ENCODE peak calls at places on chromosomes 13 and 19, in four cellular contexts. J, E, V and B are unnamed samples.

GRCh38 chr13:110306960-110307696 is at the start of the genes COL4A1 and COL4A2:
- DNase-seq in E (no peak), J (no peak), V (no peak), B (no peak)

GRCh38 chr13:35957996-35958395 is 173.2 kb downstream of the DCLK1 start:
- DNase-seq in E (no peak), V (no peak), J (no peak), B (no peak)

GRCh38 chr13:51764184-51765141 is 39.5 kb downstream of the DHRS12 start:
- DNase-seq in J (no peak), V (peak; percentile 42), E (peak; percentile 92), B (peak; percentile 51)

GRCh38 chr13:50116430-50116973 is 101.3 kb downstream of the KCNRG start:
- DNase-seq in V (no peak), J (no peak), E (no peak), B (no peak)

GRCh38 chr13:69324109-69324886 is 783.3 kb upstream of the ATXN8OS start:
- DNase-seq in V (no peak), E (peak; percentile 3), J (no peak), B (no peak)

GRCh38 chr13:44257806-44258205 is 115.8 kb upstream of the SERP2 start:
- DNase-seq in V (no peak), E (no peak), J (no peak), B (no peak)

GRCh38 chr13:25384747-25385270 is 13.0 kb downstream of the ATP8A2 start:
- DNase-seq in V (no peak), J (no peak), E (no peak), B (no peak)

GRCh38 chr19:10882108-10882457 is 10.7 kb downstream of the CARM1 start:
- DNase-seq in E (no peak), J (no peak), V (no peak), B (no peak)

GRCh38 chr13:48161530-48162179 is 66.8 kb upstream of the MED4 start:
- DNase-seq in J (no peak), V (no peak), E (no peak), B (no peak)

GRCh38 chr19:15471639-15472101 is 7.3 kb upstream of the RASAL3 start:
- DNase-seq in E (no peak), J (peak; percentile 38), V (no peak), B (no peak)

GRCh38 chr19:16386619-16387240 is 62.1 kb downstream of the KLF2 start:
- DNase-seq in J (peak; percentile 63), E (peak; percentile 32), V (peak; percentile 56), B (no peak)

GRCh38 chr19:23460656-23461055 is 65.4 kb upstream of the ZNF91 start:
- DNase-seq in V (no peak), E (no peak), J (no peak), B (no peak)

GRCh38 chr19:3335431-3336350 is 30.7 kb upstream of the NFIC start:
- DNase-seq in J (no peak), E (no peak), V (no peak), B (no peak)

GRCh38 chr19:18308948-18309325 is 13.9 kb downstream of the LSM4 start:
- DNase-seq in J (no peak), E (no peak), V (no peak), B (no peak)

GRCh38 chr19:48367855-48368254 is 3.7 kb downstream of the SYNGR4 start:
- DNase-seq in V (no peak), J (no peak), E (no peak), B (no peak)

GRCh38 chr13:113559061-113559460 is 25.5 kb upstream of the TFDP1 start:
- DNase-seq in V (no peak), J (no peak), E (no peak), B (no peak)

GRCh38 chr13:37340911-37341670 is 235.6 kb upstream of the CSNK1A1L start:
- DNase-seq in V (no peak), E (no peak), J (no peak), B (no peak)

DNA sequence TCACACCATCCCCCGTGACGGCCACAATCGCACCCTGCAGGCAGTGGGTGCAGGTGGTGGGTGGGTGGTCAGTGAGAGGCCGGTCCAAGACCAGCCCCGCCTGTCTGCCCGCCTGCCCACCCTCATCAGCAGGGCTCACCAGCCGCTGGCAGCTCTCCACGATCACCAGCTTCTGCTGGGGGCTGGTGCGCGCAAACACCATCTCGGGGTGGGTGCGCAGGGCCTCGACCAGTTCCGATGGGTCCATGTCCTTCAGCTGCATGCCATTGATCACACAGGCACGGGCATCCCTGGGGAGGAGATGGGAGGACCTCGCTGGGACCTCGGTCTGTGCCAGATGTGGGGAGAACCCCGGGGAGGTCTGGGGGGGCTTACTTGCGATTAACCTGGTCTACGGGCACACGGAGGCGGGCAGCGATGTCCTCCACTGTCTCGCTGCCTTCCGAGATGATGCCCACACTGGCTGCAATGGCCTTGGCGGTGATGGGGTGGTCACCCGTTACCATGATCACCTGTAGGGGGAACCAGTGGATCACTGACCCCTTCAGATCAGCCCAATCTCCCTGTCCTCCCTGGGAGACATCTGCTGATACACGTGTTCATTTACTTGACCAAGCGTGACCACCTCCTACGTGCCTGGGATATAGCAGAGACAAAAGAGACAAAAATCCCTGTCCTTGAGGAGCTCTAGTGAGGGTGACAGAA is 8.0 kb downstream of the ATP4A start:
- DNase-seq in J (peak; percentile 63), V (no peak), E (peak; percentile 56), B (no peak)
- TF ChIP-seq POLR2A in J (no peak), V (no peak), E (no peak), B (no peak)

GRCh38 chr19:56838680-56838929 is 1.9 kb downstream of the PEG3 start:
- DNase-seq in J (no peak), E (no peak), V (no peak), B (no peak)
- TF ChIP-seq POLR2AphosphoS5 in J (no peak), E (no peak), V (no peak), B (no peak)

GRCh38 chr19:14433454-14434156 is 499 bp downstream of the PKN1 start:
- DNase-seq in V (no peak), J (no peak), E (no peak), B (no peak)

GRCh38 chr19:14434157-14434501 is 1.0 kb downstream of the PKN1 start:
- DNase-seq in E (no peak), J (no peak), V (no peak), B (no peak)

GRCh38 chr19:14430712-14431111 is 2.4 kb upstream of the PKN1 start:
- DNase-seq in J (no peak), V (peak; percentile 1), E (no peak), B (no peak)

GRCh38 chr19:14434543-14435319 is 1.6 kb downstream of the PKN1 start:
- DNase-seq in V (no peak), E (peak; percentile 72), J (peak; percentile 54), B (no peak)

GRCh38 chr19:14432817-14433453 is at the start of gene PKN1:
- DNase-seq in J (peak; percentile 94), V (peak; percentile 81), E (no peak), B (peak; percentile 83)
- TF ChIP-seq TAF1 in J (peak; percentile 37), V (no peak), E (no peak), B (no peak)

DNA sequence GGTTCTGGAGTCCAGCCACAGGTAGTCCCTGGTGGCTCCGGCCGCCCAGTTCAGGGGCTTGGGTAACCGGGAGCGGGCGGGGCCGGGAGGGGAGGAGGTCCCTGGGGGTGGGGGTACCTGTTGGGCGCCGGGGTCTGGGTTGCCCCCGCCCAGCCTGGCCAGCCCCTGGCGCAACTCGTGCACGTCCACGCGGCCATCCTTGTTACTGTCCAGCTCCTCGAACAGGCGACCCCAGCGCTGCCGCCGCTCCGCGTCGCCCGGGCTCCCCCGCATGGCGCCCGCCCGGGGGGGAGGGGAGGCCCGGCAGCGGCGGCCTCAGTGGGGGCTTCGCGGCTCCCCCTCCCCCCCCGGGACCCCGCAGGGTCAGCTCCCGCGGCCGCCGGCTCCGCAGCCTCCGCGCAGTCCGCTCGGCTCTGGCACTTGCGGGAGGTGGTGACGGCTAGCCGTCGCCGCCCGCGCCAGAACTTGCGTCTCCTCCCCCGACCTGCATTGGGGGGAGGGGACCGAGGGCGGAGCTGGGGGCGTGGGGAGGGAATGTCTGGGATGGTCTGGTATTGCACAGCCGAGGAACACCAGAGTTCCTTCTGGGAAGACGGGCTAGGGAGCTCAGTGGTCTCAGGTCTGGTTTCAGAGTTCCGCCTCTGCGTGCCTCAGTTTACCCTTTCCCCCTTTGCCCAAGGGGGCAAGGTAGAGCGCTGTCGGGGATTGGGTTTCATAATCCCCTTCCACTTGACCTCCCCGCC is at the start of gene SLC25A23:
- DNase-seq in V (peak; percentile 93), E (peak; percentile 46), J (peak; percentile 87), B (peak; percentile 86)
- TF ChIP-seq POLR2A in V (no peak), E (peak; percentile 58), J (no peak), B (no peak)